ENCODE peak calls at places on chromosomes 5 and 9, in eight cellular contexts. O is LHCN-M2; E is CD4-positive, alpha-beta memory T cell; W is Panc1; H is memory B cell; S is endothelial cell; Q is Right ventricle myocardium superior; K is effector memory CD8-positive, alpha-beta T cell. G is an unnamed sample.

GRCh38 chr9:128276574-128277270 is 646 bp downstream of the SWI5 start:
- DNase-seq in O (peak), E (no peak), W (no peak), H (no peak), S (peak), Q (no peak), K (peak), G (peak)

GRCh38 chr5:54881286-54882005 is 103.9 kb downstream of the ESM1 start:
- DNase-seq in O (peak), E (peak), W (no peak), H (no peak), S (no peak), Q (no peak), K (peak), G (no peak)

GRCh38 chr9:99782962-99783718 is 38.5 kb upstream of the NR4A3 start:
- DNase-seq in O (no peak), E (no peak), W (no peak), H (peak), S (no peak), Q (no peak), K (no peak), G (no peak)

GRCh38 chr5:102901821-102902448 is 146.8 kb downstream of the PAM start:
- DNase-seq in O (peak), E (no peak), W (no peak), H (no peak), S (no peak), Q (no peak), K (no peak), G (no peak)

GRCh38 chr5:3612561-3613175 is 17.0 kb downstream of the IRX1 start:
- DNase-seq in O (no peak), E (no peak), W (no peak), H (no peak), S (no peak), Q (no peak), K (no peak), G (no peak)

GRCh38 chr5:175254155-175254554 is 189.8 kb downstream of the DRD1 start:
- DNase-seq in O (no peak), E (no peak), W (no peak), H (no peak), S (no peak), Q (no peak), K (no peak), G (peak)

GRCh38 chr5:93078082-93079038 is 502.7 kb downstream of the NR2F1-AS1 start:
- DNase-seq in O (peak), E (no peak), W (peak), H (no peak), S (no peak), Q (peak), K (no peak), G (peak)

GRCh38 chr5:178380086-178380485 is 147.5 kb upstream of the PHYKPL start:
- DNase-seq in O (no peak), E (no peak), W (no peak), H (no peak), S (no peak), Q (no peak), K (no peak), G (no peak)

G was measured in fibroblast of gingiva.